ENCODE peak calls at places on chromosomes 4 and X, in four cellular contexts. S, Q, I and D are unnamed samples.

GRCh38 chrX:107940095-107940494 is 42.1 kb downstream of the TEX13B start:
- DNase-seq in S (no peak), Q (no peak), I (no peak), D (no peak)

GRCh38 chrX:70478521-70478920 is 33.9 kb downstream of the DLG3 start:
- DNase-seq in S (no peak), Q (no peak), I (peak), D (no peak)

GRCh38 chr4:139656614-139657486 is 8.8 kb upstream of the MGST2 start:
- DNase-seq in S (peak), Q (peak), I (peak), D (peak)

GRCh38 chrX:149513713-149514427 is 8.8 kb upstream of the IDS start:
- DNase-seq in S (no peak), Q (no peak), I (peak), D (no peak)

GRCh38 chrX:72394518-72395163 is 88.9 kb upstream of the CITED1 start:
- DNase-seq in S (no peak), Q (no peak), I (peak), D (no peak)

GRCh38 chr4:3780347-3781171 is 14.4 kb downstream of the ADRA2C start:
- DNase-seq in S (no peak), Q (no peak), I (no peak), D (no peak)

GRCh38 chrX:118729043-118729652 is 1.7 kb downstream of the IL13RA1 start:
- DNase-seq in S (no peak), Q (no peak), I (no peak), D (no peak)

GRCh38 chrX:136250191-136251041 is 784 bp downstream of the MAP7D3 start:
- DNase-seq in S (peak), Q (no peak), I (peak), D (no peak)

GRCh38 chr4:139764686-139765085 is 99.1 kb downstream of the MGST2 start:
- DNase-seq in S (no peak), Q (no peak), I (no peak), D (no peak)

GRCh38 chr4:106329027-106329618 is 12.8 kb downstream of the AIMP1 start:
- DNase-seq in S (no peak), Q (no peak), I (peak), D (peak)

GRCh38 chrX:111352424-111352823 is 59.6 kb downstream of the DCX start:
- DNase-seq in S (no peak), Q (peak), I (no peak), D (no peak)

GRCh38 chrX:133335027-133335426 is 80.3 kb downstream of the GPC4 start:
- DNase-seq in S (peak), Q (peak), I (peak), D (peak)

GRCh38 chr4:165634766-165635165 is 238.3 kb upstream of the TLL1 start:
- DNase-seq in S (no peak), Q (no peak), I (no peak), D (no peak)

GRCh38 chrX:136931661-136932060 is 51.1 kb upstream of the RBMX start:
- DNase-seq in S (no peak), Q (no peak), I (no peak), D (no peak)

GRCh38 chr4:105894570-105895323 is 524 bp upstream of the NPNT start:
- DNase-seq in S (no peak), Q (peak), I (peak), D (peak)

GRCh38 chr4:133943081-133943480 is 258.5 kb downstream of the PABPC4L start:
- DNase-seq in S (no peak), Q (no peak), I (no peak), D (no peak)

GRCh38 chr4:80125252-80126177 is 52.5 kb upstream of the ANTXR2 start:
- DNase-seq in S (peak), Q (no peak), I (peak), D (no peak)

GRCh38 chr4:110484767-110485166 is 8.8 kb downstream of the ENPEP start:
- DNase-seq in S (no peak), Q (no peak), I (peak), D (no peak)

GRCh38 chr4:114132830-114133229 is 153.4 kb upstream of the ARSJ start:
- DNase-seq in S (no peak), Q (no peak), I (no peak), D (no peak)

GRCh38 chr4:149441338-149441737 is 374.3 kb downstream of the IQCM start:
- DNase-seq in S (no peak), Q (no peak), I (peak), D (no peak)

GRCh38 chrX:31836479-31836878 is 764.6 kb upstream of the FTHL17 start:
- DNase-seq in S (no peak), Q (no peak), I (no peak), D (no peak)

GRCh38 chr4:87219648-87220093 is 747 bp downstream of the KLHL8 start:
- DNase-seq in S (peak), Q (no peak), I (peak), D (peak)

GRCh38 chr4:42671431-42672194 is 14.7 kb upstream of the ATP8A1 start:
- DNase-seq in S (no peak), Q (no peak), I (no peak), D (no peak)

GRCh38 chr4:48710446-48711209 is 69.5 kb downstream of the FRYL start:
- DNase-seq in S (no peak), Q (no peak), I (peak), D (no peak)

GRCh38 chr4:67885727-67886126 is 1.9 kb upstream of the TMPRSS11D start:
- DNase-seq in S (no peak), Q (no peak), I (peak), D (no peak)

GRCh38 chr4:71765837-71766236 is 18.0 kb downstream of the GC start:
- DNase-seq in S (no peak), Q (no peak), I (no peak), D (no peak)

GRCh38 chrX:74422576-74423288 is 1.4 kb downstream of the SLC16A2 start:
- DNase-seq in S (peak), Q (no peak), I (peak), D (peak)

GRCh38 chrX:55710701-55711100 is 6.8 kb upstream of the RRAGB start:
- DNase-seq in S (no peak), Q (no peak), I (peak), D (no peak)

GRCh38 chr4:18844726-18845125 is 823.2 kb upstream of the LCORL start:
- DNase-seq in S (no peak), Q (no peak), I (peak), D (no peak)

GRCh38 chr4:105184316-105184988 is 37.8 kb downstream of the TET2 start:
- DNase-seq in S (no peak), Q (no peak), I (no peak), D (no peak)

GRCh38 chrX:41677183-41677582 is 11.6 kb upstream of the GPR34 start:
- DNase-seq in S (no peak), Q (no peak), I (no peak), D (no peak)

GRCh38 chr4:3388461-3389185 is 53.1 kb upstream of the HGFAC start:
- DNase-seq in S (no peak), Q (no peak), I (peak), D (no peak)

GRCh38 chr4:42570221-42570620 is 86.7 kb downstream of the ATP8A1 start:
- DNase-seq in S (peak), Q (no peak), I (no peak), D (no peak)

GRCh38 chr4:67035501-67035900 is 509.8 kb downstream of the CENPC start:
- DNase-seq in S (no peak), Q (no peak), I (peak), D (no peak)

GRCh38 chrX:22090181-22090580 is 58.1 kb downstream of the PHEX start:
- DNase-seq in S (no peak), Q (no peak), I (peak), D (no peak)

GRCh38 chr4:153806073-153806472 is 17.2 kb upstream of the SFRP2 start:
- DNase-seq in S (no peak), Q (no peak), I (no peak), D (no peak)